ENCODE peak calls at places on chromosomes 5 and 9, in six cellular contexts. P is HAP-1; T is vagina; W is GM23248; K is CD8-positive, alpha-beta memory T cell; D is Peyer's patch. V is an unnamed sample. For H3K4me1 and H3K27me3, the result is how much of the 10 kb centered on the place peaks cover.

GRCh38 chr5:146620031-146620662 is 104.2 kb upstream of the GPR151 start:
- DNase-seq in K (no peak), P (no peak), W (no peak), D (no peak), T (no peak), V (no peak)

GRCh38 chr9:78314953-78315870 is 18.3 kb downstream of the PSAT1 start:
- DNase-seq in K (no peak), T (no peak), D (no peak), P (no peak), W (peak), V (no peak)

GRCh38 chr5:159208508-159209437 is 580 bp downstream of the RNF145 start:
- DNase-seq in T (no peak), W (peak), K (peak), D (peak), P (peak), V (no peak)

GRCh38 chr5:136208946-136209345 is 16.0 kb upstream of the SMIM32 start:
- DNase-seq in T (no peak), P (no peak), W (no peak), D (no peak), K (no peak), V (no peak)

GRCh38 chr9:133103183-133103986 is 17.7 kb downstream of the RALGDS start:
- DNase-seq in K (peak), P (peak), W (peak), D (peak), T (no peak), V (no peak)

GRCh38 chr5:122704247-122705036 is 70.4 kb upstream of the SNX2 start:
- DNase-seq in W (peak), D (no peak), P (no peak), T (no peak), K (no peak), V (no peak)

GRCh38 chr9:17191095-17191494 is 56.3 kb downstream of the CNTLN start:
- DNase-seq in P (no peak), T (no peak), K (no peak), W (peak), D (no peak), V (no peak)

GRCh38 chr5:138438003-138438723 is 694 bp upstream of the REEP2 start:
- DNase-seq in K (no peak), T (no peak), W (no peak), P (no peak), D (no peak), V (no peak)

GRCh38 chr5:65072836-65073620 is 304.3 kb downstream of the CWC27 start:
- DNase-seq in D (no peak), W (no peak), T (no peak), K (no peak), P (no peak), V (no peak)

GRCh38 chr5:150783422-150783928 is 4.9 kb downstream of the SMIM3 start:
- DNase-seq in P (no peak), D (peak), W (peak), K (peak), T (no peak), V (no peak)

GRCh38 chr5:72503888-72504491 is 3.2 kb downstream of the ZNF366 start:
- DNase-seq in W (peak), P (no peak), D (no peak), T (no peak), K (no peak), V (no peak)

GRCh38 chr5:134590992-134591659 is 41.5 kb downstream of the SAR1B start:
- DNase-seq in K (no peak), T (no peak), W (no peak), P (no peak), D (peak), V (no peak)

GRCh38 chr5:133121080-133121479 is 69.3 kb downstream of the HSPA4 start:
- DNase-seq in K (no peak), T (no peak), W (peak), P (no peak), D (no peak), V (no peak)

GRCh38 chr5:168288349-168289245 is 2.8 kb upstream of the WWC1 start:
- DNase-seq in K (no peak), T (no peak), D (peak), P (no peak), W (no peak), V (no peak)

GRCh38 chr9:4489919-4490704 is at the start of gene SLC1A1:
- DNase-seq in P (peak), K (peak), W (peak), T (no peak), D (peak), V (no peak)

GRCh38 chr5:179904463-179905143 is 3.1 kb downstream of the TBC1D9B start:
- DNase-seq in P (no peak), T (no peak), D (no peak), W (no peak), K (no peak), V (no peak)

GRCh38 chr5:135576075-135576599 is 2.7 kb downstream of the CXCL14 start:
- DNase-seq in W (peak), P (no peak), T (no peak), D (no peak), K (no peak), V (no peak)

GRCh38 chr5:149212203-149212951 is 59.3 kb upstream of the AFAP1L1 start:
- DNase-seq in T (no peak), D (no peak), P (no peak), W (peak), K (no peak), V (no peak)

GRCh38 chr9:83060557-83060956 is 2.4 kb downstream of the RASEF start:
- DNase-seq in D (no peak), K (no peak), T (no peak), P (no peak), W (no peak), V (no peak)

GRCh38 chr5:64632251-64632650 is 58.1 kb upstream of the SHISAL2B start:
- DNase-seq in T (no peak), K (no peak), W (no peak), P (no peak), D (no peak), V (no peak)

GRCh38 chr5:181223729-181224389 is 778 bp downstream of the TRIM41 start:
- DNase-seq in W (peak), P (peak), K (no peak), D (no peak), T (no peak), V (no peak)

GRCh38 chr5:54993318-54993717 is 7.9 kb upstream of the ESM1 start:
- DNase-seq in K (no peak), W (no peak), T (no peak), P (no peak), D (no peak), V (no peak)

GRCh38 chr5:178387061-178387855 is 154.7 kb upstream of the PHYKPL start:
- DNase-seq in P (no peak), K (no peak), T (no peak), D (no peak), W (no peak), V (no peak)

GRCh38 chr5:19795218-19795617 is 192.8 kb downstream of the CDH18 start:
- DNase-seq in W (peak), T (no peak), D (no peak), P (no peak), K (no peak), V (no peak)

GRCh38 chr9:138112090-138112748 is 234.6 kb downstream of the CACNA1B start:
- DNase-seq in D (no peak), W (no peak), P (no peak), T (no peak), K (no peak), V (no peak)

GRCh38 chr5:126370796-126371718 is 52.2 kb upstream of the GRAMD2B start:
- DNase-seq in P (no peak), K (no peak), W (peak), T (no peak), D (peak), V (no peak)

GRCh38 chr9:98870782-98871455 is 63.4 kb downstream of the GALNT12 start:
- DNase-seq in T (no peak), K (no peak), D (no peak), P (no peak), W (no peak), V (no peak)

GRCh38 chr5:133274597-133274935 is 222.8 kb downstream of the HSPA4 start:
- DNase-seq in K (no peak), D (no peak), W (peak), P (peak), T (no peak), V (no peak)

GRCh38 chr5:33310471-33310870 is 130.3 kb upstream of the TARS1 start:
- DNase-seq in D (no peak), T (no peak), K (no peak), P (no peak), W (peak), V (no peak)

GRCh38 chr5:41921874-41922273 is 3.2 kb upstream of the FBXO4 start:
- DNase-seq in D (no peak), P (no peak), T (no peak), W (peak), K (no peak), V (no peak)

GRCh38 chr5:147751156-147751830 is 31.2 kb downstream of the JAKMIP2 start:
- DNase-seq in K (no peak), W (no peak), T (no peak), P (no peak), D (no peak), V (no peak)

GRCh38 chr9:129253820-129254381 is 75.8 kb upstream of the IER5L start:
- DNase-seq in W (no peak), T (no peak), K (no peak), D (peak), P (no peak), V (no peak)

GRCh38 chr5:93192683-93193082 is 388.3 kb downstream of the NR2F1-AS1 start:
- DNase-seq in K (no peak), P (no peak), W (no peak), T (no peak), D (no peak), V (no peak)

GRCh38 chr5:149550267-149550582 is 1.0 kb downstream of the CSNK1A1 start:
- DNase-seq in T (no peak), P (no peak), D (no peak), W (peak), K (peak), V (no peak)

GRCh38 chr9:134326754-134327526 is 685 bp downstream of the RXRA start:
- DNase-seq in D (peak), T (no peak), K (no peak), W (peak), P (no peak), V (no peak)

GRCh38 chr9:35574578-35575104 is 30.4 kb upstream of the TESK1 start:
- DNase-seq in K (no peak), D (no peak), W (no peak), P (no peak), T (no peak), V (no peak)

GRCh38 chr9:86354882-86355399 is 731 bp upstream of the TUT7 start:
- DNase-seq in T (no peak), D (no peak), P (no peak), W (peak), K (no peak), V (no peak)

GRCh38 chr5:132394681-132395259 is 25.3 kb downstream of the SLC22A5 start:
- DNase-seq in K (no peak), D (no peak), P (no peak), W (no peak), T (no peak), V (no peak)

GRCh38 chr9:27340876-27341540 is 44.1 kb upstream of the EQTN start:
- DNase-seq in D (no peak), T (no peak), K (no peak), P (no peak), W (no peak), V (no peak)

GRCh38 chr9:137030931-137031527 is 859 bp downstream of the FUT7 start:
- DNase-seq in W (no peak), D (no peak), K (no peak), P (no peak), T (no peak), V (no peak)

GRCh38 chr9:137031904-137032639 is at the start of gene FUT7:
- DNase-seq in K (peak), T (no peak), W (no peak), D (no peak), P (no peak), V (no peak)

GRCh38 chr9:137034039-137034708 is 2.3 kb upstream of the FUT7 start:
- DNase-seq in P (no peak), K (no peak), T (no peak), D (no peak), W (no peak), V (no peak)

GRCh38 chr9:137034709-137035506 is 3.0 kb upstream of the FUT7 start:
- DNase-seq in P (peak), D (peak), K (peak), W (peak), T (no peak), V (peak)

GRCh38 chr9:137032893-137033292 is 1.0 kb upstream of the FUT7 start:
- DNase-seq in P (no peak), K (no peak), D (no peak), W (no peak), T (no peak), V (no peak)
- H3K4me1 ChIP-seq in P (under half), K (half or more), D (under half), W (under half), T (under half), V (under half)

DNA sequence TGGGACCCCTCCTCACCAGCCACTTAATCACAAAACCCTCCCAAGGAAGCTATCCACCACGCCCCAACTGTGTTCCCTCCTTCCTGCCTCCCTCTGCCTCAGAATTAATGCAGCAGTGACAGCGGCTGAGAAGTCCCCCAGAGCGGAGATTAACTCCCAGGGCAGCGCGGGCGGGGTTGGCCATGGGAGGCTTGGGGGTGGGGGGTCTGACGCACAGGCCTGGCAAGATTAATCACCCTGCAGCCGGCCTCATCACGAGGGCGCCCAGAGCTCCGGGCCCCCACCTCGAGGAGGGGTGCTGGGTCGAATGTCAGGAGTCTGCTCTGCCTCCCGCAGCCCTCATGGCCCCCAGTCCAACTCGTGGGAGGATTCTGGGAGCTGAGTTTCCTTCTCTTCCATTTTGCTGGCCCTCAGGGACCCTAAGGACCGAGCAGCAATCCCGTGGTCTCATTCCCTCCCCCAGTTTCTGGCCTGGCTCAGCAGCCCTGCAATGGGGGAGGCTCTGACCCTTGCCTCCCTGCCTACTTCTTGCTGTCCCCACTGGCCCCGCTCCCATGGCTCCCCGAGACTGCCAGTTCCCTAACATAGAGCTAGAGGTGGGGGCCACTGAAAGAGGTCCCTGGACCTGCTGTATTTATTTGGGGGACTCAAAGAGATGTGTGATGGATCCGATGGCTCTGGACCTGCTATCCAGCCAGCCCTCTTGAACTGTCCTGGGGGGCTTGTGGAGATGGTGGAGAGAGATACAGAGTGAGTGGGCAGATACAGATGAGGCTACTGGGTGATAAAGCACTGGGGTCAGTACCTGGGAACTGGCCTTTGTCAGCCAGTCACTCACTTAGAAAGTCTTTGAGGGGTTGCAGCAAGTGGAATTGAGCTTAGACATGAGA is 42.5 kb downstream of the CXXC5 start:
- DNase-seq in K (no peak), D (no peak), T (no peak), W (peak), P (no peak), V (no peak)
- H3K27me3 ChIP-seq in K (under half), D (under half), T (under half), W (under half), P (under half), V (under half)

DNA sequence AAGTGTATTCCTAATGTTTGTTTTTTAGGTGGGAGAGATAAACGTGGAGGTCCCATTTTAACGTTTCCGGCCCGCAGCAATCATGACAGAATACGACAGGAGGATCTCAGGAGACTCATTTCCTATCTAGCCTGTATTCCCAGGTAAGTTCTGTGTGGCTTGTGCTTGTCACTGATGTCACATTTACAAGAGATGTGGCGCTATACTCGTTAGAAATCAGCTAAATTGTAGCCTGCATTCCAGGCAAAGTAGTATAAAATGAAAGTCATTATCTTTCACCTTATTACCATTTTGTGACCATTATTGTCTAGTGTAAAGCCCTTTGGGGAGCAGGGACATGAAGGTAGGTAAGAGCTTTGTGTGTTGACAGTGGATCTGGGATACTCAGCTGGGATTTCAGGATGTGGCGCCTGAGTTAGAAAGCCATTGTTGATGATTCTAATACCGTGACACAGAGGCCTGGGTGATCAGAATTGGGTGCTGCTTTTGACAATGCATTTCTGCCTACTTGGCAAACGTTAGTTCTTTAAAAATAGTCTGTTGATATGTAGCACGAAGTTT is 137.2 kb downstream of the TRIO start:
- DNase-seq in D (no peak), W (no peak), T (no peak), P (no peak), K (no peak), V (no peak)
- H3K4me1 ChIP-seq in D (under half), W (under half), T (under half), P (under half), K (under half), V (under half)

GRCh38 chr5:1382248-1382700 is 37.4 kb upstream of the CLPTM1L start:
- DNase-seq in T (no peak), P (peak), D (no peak), K (no peak), W (no peak), V (no peak)
- H3K27me3 ChIP-seq in T (under half), P (under half), D (under half), K (under half), W (under half), V (under half)

V was measured in iPS DF 6.9.